ENCODE peak calls at places on chromosomes 11 and 22, in nine cellular contexts. K is NCI-H2029; G is AG08395; Y is CD8-positive, alpha-beta T cell; W is B cell; S is NCI-H1092 treated with DMSO at 0.1 percent for 48 hours; F is Panc1; Q is NCI-H1105 treated with DMSO at 0.1 percent for 48 hours; O is left colon. A is an unnamed sample.

GRCh38 chr11:74437441-74437840 is 29.9 kb downstream of the KCNE3 start:
- DNase-seq in K (no peak), G (no peak), Y (no peak), W (no peak), S (no peak), F (no peak), Q (no peak), O (no peak), A (no peak)

GRCh38 chr11:44939673-44940072 is 11.0 kb downstream of the TP53I11 start:
- DNase-seq in K (no peak), G (no peak), Y (no peak), W (no peak), S (no peak), F (no peak), Q (no peak), O (no peak), A (no peak)

GRCh38 chr22:42711281-42711731 is 9.4 kb downstream of the A4GALT start:
- DNase-seq in K (no peak), G (no peak), Y (no peak), W (no peak), S (no peak), F (no peak), Q (no peak), O (no peak), A (no peak)

GRCh38 chr11:61791737-61792309 is 576 bp downstream of the TMEM258 start:
- DNase-seq in K (peak), G (peak), Y (no peak), W (peak), S (peak), F (no peak), Q (peak), O (peak), A (no peak)

GRCh38 chr11:119254239-119254638 is 48.1 kb downstream of the CBL start:
- DNase-seq in K (no peak), G (no peak), Y (no peak), W (no peak), S (no peak), F (no peak), Q (no peak), O (no peak), A (no peak)

GRCh38 chr22:43293661-43294392 is 49.3 kb downstream of the SCUBE1 start:
- DNase-seq in K (peak), G (peak), Y (no peak), W (no peak), S (no peak), F (no peak), Q (no peak), O (peak), A (no peak)

GRCh38 chr11:128853556-128853955 is 13.5 kb downstream of the KCNJ1 start:
- DNase-seq in K (no peak), G (no peak), Y (no peak), W (peak), S (no peak), F (no peak), Q (no peak), O (no peak), A (no peak)

GRCh38 chr11:121435132-121435531 is 17.0 kb upstream of the SORL1 start:
- DNase-seq in K (no peak), G (no peak), Y (no peak), W (no peak), S (no peak), F (no peak), Q (no peak), O (no peak), A (no peak)

GRCh38 chr22:29030618-29031235 is 30.9 kb downstream of the C22orf31 start:
- DNase-seq in K (peak), G (peak), Y (no peak), W (no peak), S (peak), F (no peak), Q (peak), O (peak), A (peak)

GRCh38 chr11:68313574-68314202 is 1.3 kb downstream of the LRP5 start:
- DNase-seq in K (no peak), G (no peak), Y (no peak), W (no peak), S (peak), F (no peak), Q (no peak), O (no peak), A (no peak)

GRCh38 chr11:2950825-2951224 is 21.6 kb upstream of the PHLDA2 start:
- DNase-seq in K (no peak), G (no peak), Y (no peak), W (no peak), S (no peak), F (no peak), Q (no peak), O (no peak), A (no peak)

GRCh38 chr11:82873919-82874333 is 26.3 kb downstream of the PRCP start:
- DNase-seq in K (no peak), G (no peak), Y (no peak), W (no peak), S (no peak), F (no peak), Q (no peak), O (no peak), A (no peak)

GRCh38 chr11:104343578-104343977 is 179.6 kb upstream of the PDGFD start:
- DNase-seq in K (no peak), G (no peak), Y (no peak), W (no peak), S (peak), F (no peak), Q (peak), O (no peak), A (no peak)

GRCh38 chr11:121334973-121335711 is 42.6 kb downstream of the SC5D start:
- DNase-seq in K (no peak), G (no peak), Y (no peak), W (no peak), S (peak), F (no peak), Q (peak), O (no peak), A (no peak)

GRCh38 chr11:103537904-103538502 is 428.8 kb downstream of the DYNC2H1 start:
- DNase-seq in K (no peak), G (peak), Y (no peak), W (no peak), S (peak), F (no peak), Q (no peak), O (no peak), A (peak)

GRCh38 chr11:44235765-44236201 is 74.2 kb downstream of the ALX4 start:
- DNase-seq in K (no peak), G (no peak), Y (no peak), W (no peak), S (no peak), F (no peak), Q (no peak), O (no peak), A (no peak)

GRCh38 chr11:36748856-36749255 is 150.8 kb upstream of the RAG2 start:
- DNase-seq in K (no peak), G (no peak), Y (no peak), W (no peak), S (no peak), F (no peak), Q (no peak), O (no peak), A (no peak)

GRCh38 chr11:46122955-46123354 is 1.7 kb upstream of the PHF21A start:
- DNase-seq in K (no peak), G (no peak), Y (no peak), W (no peak), S (no peak), F (no peak), Q (no peak), O (no peak), A (no peak)

GRCh38 chr11:36512016-36512415 is 1.9 kb upstream of the TRAF6 start:
- DNase-seq in K (no peak), G (no peak), Y (no peak), W (no peak), S (no peak), F (no peak), Q (no peak), O (no peak), A (no peak)

GRCh38 chr11:19087658-19088057 is 27.1 kb upstream of the MRGPRX2 start:
- DNase-seq in K (no peak), G (peak), Y (no peak), W (no peak), S (no peak), F (no peak), Q (no peak), O (no peak), A (no peak)

GRCh38 chr11:65871811-65872548 is 620 bp downstream of the EFEMP2 start:
- DNase-seq in K (no peak), G (peak), Y (no peak), W (no peak), S (no peak), F (no peak), Q (no peak), O (peak), A (no peak)

GRCh38 chr11:10331548-10332289 is 26.8 kb downstream of the ADM start:
- DNase-seq in K (no peak), G (no peak), Y (no peak), W (no peak), S (no peak), F (no peak), Q (no peak), O (no peak), A (no peak)

GRCh38 chr22:39302431-39302960 is 16.9 kb downstream of the RPL3 start:
- DNase-seq in K (no peak), G (no peak), Y (no peak), W (no peak), S (no peak), F (no peak), Q (no peak), O (no peak), A (no peak)

GRCh38 chr11:130218501-130218900 is 58.9 kb downstream of the ST14 start:
- DNase-seq in K (no peak), G (no peak), Y (no peak), W (no peak), S (no peak), F (no peak), Q (no peak), O (no peak), A (no peak)

GRCh38 chr11:12287009-12287373 is 90.4 kb upstream of the PARVA start:
- DNase-seq in K (no peak), G (peak), Y (no peak), W (no peak), S (no peak), F (peak), Q (no peak), O (no peak), A (peak)

GRCh38 chr11:13495929-13496328 is at the start of gene PTH:
- DNase-seq in K (no peak), G (no peak), Y (no peak), W (no peak), S (no peak), F (no peak), Q (no peak), O (no peak), A (no peak)

GRCh38 chr11:58390551-58391063 is 16.1 kb downstream of the OR5B3 start:
- DNase-seq in K (no peak), G (no peak), Y (no peak), W (no peak), S (no peak), F (no peak), Q (no peak), O (no peak), A (no peak)

GRCh38 chr11:10866893-10867331 is 9.1 kb upstream of the ZBED5 start:
- DNase-seq in K (no peak), G (peak), Y (no peak), W (no peak), S (no peak), F (no peak), Q (no peak), O (no peak), A (no peak)

GRCh38 chr22:46090051-46090591 is 60.2 kb upstream of the PPARA start:
- DNase-seq in K (peak), G (no peak), Y (no peak), W (no peak), S (no peak), F (no peak), Q (no peak), O (no peak), A (no peak)

GRCh38 chr11:1487851-1488574 is 1.4 kb upstream of the MOB2 start:
- DNase-seq in K (no peak), G (no peak), Y (no peak), W (no peak), S (no peak), F (no peak), Q (no peak), O (no peak), A (peak)

GRCh38 chr11:19524171-19524671 is 188.4 kb upstream of the NAV2 start:
- DNase-seq in K (no peak), G (no peak), Y (no peak), W (no peak), S (no peak), F (no peak), Q (no peak), O (no peak), A (no peak)